ENCODE peak calls at places on chromosome 1, in eight cellular contexts. X is CD8-positive, alpha-beta memory T cell; D is kidney; Y is lower leg skin; P is HTR-8/SVneo; U is NCI-H1105; E is GM13976; H is anterior cingulate cortex. K is an unnamed sample.

GRCh38 chr1:223223091-223223995 is 80.3 kb upstream of the TLR5 start:
- DNase-seq in X (no peak), D (no peak), Y (no peak), P (no peak), U (no peak), E (no peak), H (no peak), K (no peak)

GRCh38 chr1:202278751-202279150 is 63.0 kb downstream of the UBE2T start:
- DNase-seq in X (no peak), D (no peak), Y (no peak), P (no peak), U (no peak), E (no peak), H (no peak), K (no peak)

GRCh38 chr1:230407351-230407750 is 18.8 kb downstream of the PGBD5 start:
- DNase-seq in X (no peak), D (no peak), Y (no peak), P (no peak), U (no peak), E (no peak), H (no peak), K (no peak)

GRCh38 chr1:10631811-10632481 is 157.2 kb downstream of the PEX14 start:
- DNase-seq in X (no peak), D (peak), Y (no peak), P (no peak), U (no peak), E (no peak), H (no peak), K (no peak)

GRCh38 chr1:102733491-102734236 is 374.7 kb downstream of the COL11A1 start:
- DNase-seq in X (no peak), D (no peak), Y (no peak), P (no peak), U (no peak), E (no peak), H (no peak), K (no peak)

GRCh38 chr1:3070654-3071506 is 1.9 kb downstream of the PRDM16 start:
- DNase-seq in X (no peak), D (peak), Y (no peak), P (no peak), U (no peak), E (no peak), H (no peak), K (no peak)

GRCh38 chr1:107750364-107750959 is 214.5 kb downstream of the VAV3 start:
- DNase-seq in X (peak), D (peak), Y (peak), P (peak), U (peak), E (peak), H (peak), K (peak)

GRCh38 chr1:244341455-244342450 is 110.0 kb downstream of the ADSS2 start:
- DNase-seq in X (no peak), D (no peak), Y (no peak), P (no peak), U (peak), E (no peak), H (no peak), K (no peak)

GRCh38 chr1:218460367-218460766 is 115.2 kb downstream of the TGFB2 start:
- DNase-seq in X (no peak), D (no peak), Y (no peak), P (no peak), U (no peak), E (no peak), H (no peak), K (no peak)

GRCh38 chr1:39104158-39105060 is 78.3 kb downstream of the NDUFS5 start:
- DNase-seq in X (no peak), D (peak), Y (no peak), P (no peak), U (no peak), E (no peak), H (no peak), K (no peak)

GRCh38 chr1:200453544-200453905 is 43.7 kb upstream of the ZNF281 start:
- DNase-seq in X (no peak), D (no peak), Y (no peak), P (no peak), U (no peak), E (no peak), H (no peak), K (no peak)

GRCh38 chr1:2528966-2529750 is 905 bp downstream of the HES5 start:
- DNase-seq in X (no peak), D (no peak), Y (no peak), P (no peak), U (no peak), E (no peak), H (no peak), K (no peak)

GRCh38 chr1:23200885-23201284 is 16.4 kb downstream of the HTR1D start:
- DNase-seq in X (no peak), D (no peak), Y (no peak), P (no peak), U (no peak), E (no peak), H (no peak), K (no peak)

GRCh38 chr1:40384413-40384762 is 10.9 kb downstream of the SMAP2 start:
- DNase-seq in X (no peak), D (no peak), Y (no peak), P (no peak), U (peak), E (no peak), H (no peak), K (no peak)

GRCh38 chr1:3313579-3313955 is 140.9 kb upstream of the ARHGEF16 start:
- DNase-seq in X (no peak), D (peak), Y (peak), P (no peak), U (no peak), E (no peak), H (no peak), K (no peak)

K was measured in DND-41.